ENCODE peak calls at places on chromosomes 3 and 15, in five cellular contexts. One of them, this sample, is unnamed.

GRCh38 chr15:89998141-89998661 is 2.9 kb upstream of the ZNF710 start:
- DNase-seq in cardiac muscle cell: peak
- DNase-seq in GM23248: peak
- DNase-seq in OCI-LY7: no peak
- DNase-seq in HCT116: peak
- DNase-seq in this sample: peak

GRCh38 chr3:118949113-118949760 is 85.4 kb downstream of the IGSF11 start:
- DNase-seq in cardiac muscle cell: no peak
- DNase-seq in OCI-LY7: no peak
- DNase-seq in HCT116: no peak
- DNase-seq in GM23248: no peak
- DNase-seq in this sample: no peak

GRCh38 chr3:71693641-71694040 is 31.6 kb downstream of the EIF4E3 start:
- DNase-seq in HCT116: no peak
- DNase-seq in GM23248: no peak
- DNase-seq in cardiac muscle cell: no peak
- DNase-seq in OCI-LY7: no peak
- DNase-seq in this sample: no peak

GRCh38 chr15:39589815-39590644 is 9.2 kb downstream of the THBS1 start:
- DNase-seq in OCI-LY7: no peak
- DNase-seq in cardiac muscle cell: peak
- DNase-seq in HCT116: no peak
- DNase-seq in GM23248: peak
- DNase-seq in this sample: peak

GRCh38 chr15:59268980-59269472 is 62.4 kb downstream of the LDHAL6B start:
- DNase-seq in GM23248: no peak
- DNase-seq in OCI-LY7: no peak
- DNase-seq in HCT116: no peak
- DNase-seq in cardiac muscle cell: no peak
- DNase-seq in this sample: no peak

GRCh38 chr3:27939940-27940339 is 217.8 kb upstream of the EOMES start:
- DNase-seq in GM23248: peak
- DNase-seq in OCI-LY7: no peak
- DNase-seq in HCT116: no peak
- DNase-seq in cardiac muscle cell: peak
- DNase-seq in this sample: peak

GRCh38 chr3:117692416-117692995 is 982.9 kb downstream of the TUSC7 start:
- DNase-seq in HCT116: no peak
- DNase-seq in cardiac muscle cell: peak
- DNase-seq in OCI-LY7: no peak
- DNase-seq in GM23248: peak
- DNase-seq in this sample: no peak

GRCh38 chr3:197749601-197750395 is at the start of gene FYTTD1:
- DNase-seq in cardiac muscle cell: peak
- DNase-seq in OCI-LY7: peak
- DNase-seq in HCT116: peak
- DNase-seq in GM23248: peak
- DNase-seq in this sample: peak

GRCh38 chr15:60328852-60329443 is 68.8 kb downstream of the ANXA2 start:
- DNase-seq in HCT116: no peak
- DNase-seq in OCI-LY7: peak
- DNase-seq in cardiac muscle cell: peak
- DNase-seq in GM23248: peak
- DNase-seq in this sample: peak

GRCh38 chr3:192887047-192887446 is 30.6 kb downstream of the MB21D2 start:
- DNase-seq in GM23248: no peak
- DNase-seq in cardiac muscle cell: peak
- DNase-seq in HCT116: peak
- DNase-seq in OCI-LY7: no peak
- DNase-seq in this sample: no peak

GRCh38 chr3:59247402-59247841 is 197.6 kb upstream of the CFAP20DC start:
- DNase-seq in GM23248: no peak
- DNase-seq in OCI-LY7: no peak
- DNase-seq in cardiac muscle cell: no peak
- DNase-seq in HCT116: no peak
- DNase-seq in this sample: peak
- H3K4me3 ChIP-seq in GM23248: no peak
- H3K4me3 ChIP-seq in OCI-LY7: no peak
- H3K4me3 ChIP-seq in cardiac muscle cell: no peak
- H3K4me3 ChIP-seq in HCT116: no peak
- H3K4me3 ChIP-seq in this sample: no peak

GRCh38 chr3:188239035-188239434 is 85.1 kb downstream of the LPP start:
- DNase-seq in cardiac muscle cell: no peak
- DNase-seq in OCI-LY7: peak
- DNase-seq in HCT116: no peak
- DNase-seq in GM23248: no peak
- DNase-seq in this sample: no peak

GRCh38 chr3:188241072-188241471 is 87.1 kb downstream of the LPP start:
- DNase-seq in HCT116: no peak
- DNase-seq in OCI-LY7: peak
- DNase-seq in cardiac muscle cell: no peak
- DNase-seq in GM23248: no peak
- DNase-seq in this sample: no peak

GRCh38 chr3:188241883-188242282 is 87.9 kb downstream of the LPP start:
- DNase-seq in OCI-LY7: peak
- DNase-seq in GM23248: peak
- DNase-seq in cardiac muscle cell: no peak
- DNase-seq in HCT116: no peak
- DNase-seq in this sample: peak

GRCh38 chr3:188240189-188240981 is 86.4 kb downstream of the LPP start:
- DNase-seq in OCI-LY7: peak
- DNase-seq in cardiac muscle cell: no peak
- DNase-seq in GM23248: no peak
- DNase-seq in HCT116: no peak
- DNase-seq in this sample: no peak

GRCh38 chr3:188239577-188239976 is 85.6 kb downstream of the LPP start:
- DNase-seq in GM23248: no peak
- DNase-seq in cardiac muscle cell: no peak
- DNase-seq in HCT116: no peak
- DNase-seq in OCI-LY7: peak
- DNase-seq in this sample: no peak
- H3K4me3 ChIP-seq in GM23248: no peak
- H3K4me3 ChIP-seq in cardiac muscle cell: no peak
- H3K4me3 ChIP-seq in HCT116: no peak
- H3K4me3 ChIP-seq in OCI-LY7: peak
- H3K4me3 ChIP-seq in this sample: no peak

GRCh38 chr15:48962662-48963523 is 826 bp downstream of the SHC4 start:
- DNase-seq in GM23248: peak
- DNase-seq in HCT116: no peak
- DNase-seq in cardiac muscle cell: peak
- DNase-seq in OCI-LY7: no peak
- DNase-seq in this sample: peak
- H3K4me3 ChIP-seq in GM23248: peak
- H3K4me3 ChIP-seq in HCT116: peak
- H3K4me3 ChIP-seq in cardiac muscle cell: peak
- H3K4me3 ChIP-seq in OCI-LY7: no peak
- H3K4me3 ChIP-seq in this sample: peak

DNA sequence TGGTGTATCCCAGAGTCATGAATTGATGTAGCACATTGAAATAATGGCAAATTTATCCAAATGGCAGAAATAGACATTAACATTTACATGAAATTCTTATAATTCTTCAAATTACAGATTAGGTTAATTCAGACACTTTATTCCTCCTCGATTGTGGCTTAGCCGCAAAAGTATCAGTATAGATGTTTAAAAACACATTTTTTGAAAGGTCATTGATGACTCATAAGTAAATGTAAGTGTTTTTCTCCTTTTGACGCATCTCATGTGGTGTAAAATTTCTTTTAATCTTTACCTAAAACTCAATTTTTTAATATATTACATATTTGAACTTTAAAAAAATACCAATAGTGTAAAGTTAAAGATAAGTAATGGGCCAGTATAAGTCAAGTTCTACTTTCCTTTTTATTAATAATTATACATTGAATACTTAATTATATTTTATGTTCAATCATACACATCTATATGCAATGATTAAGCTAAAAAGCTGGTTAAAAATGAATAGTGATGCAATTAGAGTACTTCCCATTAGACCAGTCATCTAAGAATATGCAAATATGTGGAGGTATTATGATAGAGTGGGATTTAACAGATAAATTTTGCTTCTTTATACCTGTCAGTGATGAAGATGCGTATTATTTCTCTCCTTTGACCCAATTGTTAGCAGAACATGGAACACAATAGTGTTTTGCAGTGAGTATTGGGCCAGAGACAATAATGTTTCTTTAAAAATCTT is 678.1 kb upstream of the DPPA4 start:
- DNase-seq in OCI-LY7: no peak
- DNase-seq in HCT116: no peak
- DNase-seq in GM23248: peak
- DNase-seq in cardiac muscle cell: no peak
- DNase-seq in this sample: no peak
- H3K4me3 ChIP-seq in OCI-LY7: no peak
- H3K4me3 ChIP-seq in HCT116: no peak
- H3K4me3 ChIP-seq in GM23248: no peak
- H3K4me3 ChIP-seq in cardiac muscle cell: no peak
- H3K4me3 ChIP-seq in this sample: no peak

GRCh38 chr15:82810863-82811421 is 1.5 kb downstream of the WHAMM start:
- DNase-seq in cardiac muscle cell: no peak
- DNase-seq in GM23248: peak
- DNase-seq in OCI-LY7: peak
- DNase-seq in HCT116: no peak
- DNase-seq in this sample: peak
- H3K4me3 ChIP-seq in cardiac muscle cell: peak
- H3K4me3 ChIP-seq in GM23248: peak
- H3K4me3 ChIP-seq in OCI-LY7: peak
- H3K4me3 ChIP-seq in HCT116: peak
- H3K4me3 ChIP-seq in this sample: peak

GRCh38 chr3:125212509-125213372 is at the start of gene SLC12A8:
- DNase-seq in cardiac muscle cell: no peak
- DNase-seq in GM23248: peak
- DNase-seq in OCI-LY7: no peak
- DNase-seq in HCT116: no peak
- DNase-seq in this sample: no peak
- H3K4me3 ChIP-seq in cardiac muscle cell: peak
- H3K4me3 ChIP-seq in GM23248: peak
- H3K4me3 ChIP-seq in OCI-LY7: no peak
- H3K4me3 ChIP-seq in HCT116: peak
- H3K4me3 ChIP-seq in this sample: peak

GRCh38 chr15:49430046-49430445 is 7.0 kb downstream of the FGF7 start:
- DNase-seq in HCT116: no peak
- DNase-seq in OCI-LY7: no peak
- DNase-seq in GM23248: no peak
- DNase-seq in cardiac muscle cell: no peak
- DNase-seq in this sample: no peak

GRCh38 chr15:49424954-49425353 is 1.9 kb downstream of the FGF7 start:
- DNase-seq in cardiac muscle cell: no peak
- DNase-seq in GM23248: peak
- DNase-seq in HCT116: no peak
- DNase-seq in OCI-LY7: no peak
- DNase-seq in this sample: peak

GRCh38 chr15:49427369-49427768 is 4.3 kb downstream of the FGF7 start:
- DNase-seq in cardiac muscle cell: no peak
- DNase-seq in OCI-LY7: no peak
- DNase-seq in HCT116: no peak
- DNase-seq in GM23248: no peak
- DNase-seq in this sample: no peak

GRCh38 chr15:49423906-49424520 is 971 bp downstream of the FGF7 start:
- DNase-seq in HCT116: no peak
- DNase-seq in cardiac muscle cell: peak
- DNase-seq in GM23248: peak
- DNase-seq in OCI-LY7: no peak
- DNase-seq in this sample: peak

DNA sequence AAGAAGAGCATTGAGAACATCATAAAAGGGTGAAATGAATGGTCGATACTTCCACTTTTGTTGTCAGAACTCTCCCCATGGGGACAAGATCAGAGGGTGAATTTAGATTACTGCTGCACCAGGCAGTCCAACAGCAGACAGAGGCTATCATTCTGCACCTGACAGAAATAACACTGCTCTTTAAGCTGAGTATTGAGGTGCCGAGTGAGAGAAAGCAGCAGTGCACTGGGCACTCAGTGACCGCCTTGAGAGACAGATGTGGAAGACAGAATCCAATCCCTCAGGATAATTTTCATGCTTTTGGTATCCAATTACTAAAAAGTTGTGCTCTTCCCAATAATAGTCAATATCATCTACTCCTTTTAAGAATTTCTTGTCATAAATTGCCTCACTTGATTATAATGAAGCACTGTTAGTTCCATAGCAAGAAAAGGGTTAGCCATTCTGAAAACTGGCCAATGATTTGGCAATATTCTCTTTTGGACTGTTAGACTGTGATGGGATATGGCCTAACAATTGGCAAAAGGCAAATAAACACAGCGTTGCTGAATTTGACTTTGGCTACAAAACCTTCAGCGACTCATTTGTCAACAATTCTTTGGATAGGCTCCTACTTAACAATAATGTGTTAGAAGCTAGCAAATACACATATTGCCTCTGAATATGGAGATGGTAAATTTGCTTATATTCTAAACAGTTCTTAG is 5.5 kb downstream of the FGF7 start:
- DNase-seq in cardiac muscle cell: peak
- DNase-seq in GM23248: peak
- DNase-seq in OCI-LY7: no peak
- DNase-seq in HCT116: no peak
- DNase-seq in this sample: peak
- H3K4me3 ChIP-seq in cardiac muscle cell: no peak
- H3K4me3 ChIP-seq in GM23248: peak
- H3K4me3 ChIP-seq in OCI-LY7: no peak
- H3K4me3 ChIP-seq in HCT116: no peak
- H3K4me3 ChIP-seq in this sample: peak

DNA sequence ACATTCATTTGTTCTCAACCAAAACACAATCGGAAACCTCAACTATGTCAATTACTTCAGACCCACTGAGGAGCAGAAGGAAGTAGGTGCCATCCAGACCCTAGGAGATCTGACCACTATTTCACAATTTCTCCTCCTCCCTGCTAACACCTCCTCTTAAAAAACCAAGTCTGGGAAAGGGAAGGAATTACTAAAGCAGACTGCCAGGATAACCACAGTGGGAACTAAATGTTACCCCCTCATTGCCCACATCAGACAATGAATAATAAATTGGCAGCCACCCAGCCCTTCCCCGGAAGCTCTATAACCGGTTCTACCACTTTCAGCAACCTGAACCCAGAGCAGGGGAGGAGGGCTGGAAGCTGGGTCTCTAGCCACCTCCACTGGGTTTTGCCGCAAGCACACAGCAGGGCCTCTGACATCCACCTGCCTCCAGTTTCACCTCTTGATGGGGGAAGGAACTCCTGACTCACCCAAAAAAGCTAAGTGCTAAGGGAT is 17.6 kb downstream of the C15orf62 start:
- DNase-seq in OCI-LY7: peak
- DNase-seq in HCT116: peak
- DNase-seq in cardiac muscle cell: peak
- DNase-seq in GM23248: peak
- DNase-seq in this sample: peak
- H3K4me3 ChIP-seq in OCI-LY7: no peak
- H3K4me3 ChIP-seq in HCT116: peak
- H3K4me3 ChIP-seq in cardiac muscle cell: no peak
- H3K4me3 ChIP-seq in GM23248: no peak
- H3K4me3 ChIP-seq in this sample: no peak